ENCODE peak calls at places on chromosomes 2 and 18, in four cellular contexts. I is Peyer's patch, M is gastrocnemius medialis, Z is stomach. D is an unnamed sample. For H3K36me3, the result is how much of the 10 kb centered on the place peaks cover.

GRCh38 chr2:3404495-3404894 is 25.0 kb downstream of the TRAPPC12 start:
- DNase-seq in M (no peak), I (no peak), Z (no peak), D (no peak)

GRCh38 chr2:216632952-216633615 is at the start of gene IGFBP2:
- DNase-seq in M (no peak), Z (peak), I (no peak), D (peak)

GRCh38 chr2:160695402-160696060 is 201.9 kb upstream of the RBMS1 start:
- DNase-seq in M (peak), Z (no peak), I (no peak), D (no peak)

GRCh38 chr18:77520767-77521166 is 271.1 kb downstream of the GALR1 start:
- DNase-seq in I (no peak), M (no peak), Z (no peak), D (no peak)

GRCh38 chr2:43139996-43140621 is 86.3 kb downstream of the ZFP36L2 start:
- DNase-seq in M (no peak), I (peak), Z (no peak), D (no peak)

GRCh38 chr2:150477347-150477746 is 10.1 kb downstream of the RND3 start:
- DNase-seq in I (peak), M (no peak), Z (no peak), D (no peak)

GRCh38 chr2:28296243-28296642 is 96.4 kb upstream of the FOSL2 start:
- DNase-seq in Z (no peak), I (no peak), M (no peak), D (no peak)

GRCh38 chr18:59945544-59945943 is 45.7 kb downstream of the PMAIP1 start:
- DNase-seq in I (no peak), M (no peak), Z (no peak), D (no peak)

GRCh38 chr18:60358516-60358915 is 14.1 kb downstream of the MC4R start:
- DNase-seq in M (no peak), Z (no peak), I (no peak), D (no peak)

GRCh38 chr18:8455661-8456614 is 153.3 kb upstream of the RAB12 start:
- DNase-seq in Z (no peak), M (no peak), I (no peak), D (no peak)

GRCh38 chr2:60581461-60582282 is 28.2 kb upstream of the BCL11A start:
- DNase-seq in I (peak), M (peak), Z (peak), D (peak)

GRCh38 chr2:27855476-27855875 is 34.7 kb downstream of the RBKS start:
- DNase-seq in I (no peak), Z (no peak), M (no peak), D (no peak)

GRCh38 chr2:70140978-70141753 is 49.7 kb downstream of the C2orf42 start:
- DNase-seq in I (peak), M (peak), Z (peak), D (peak)

GRCh38 chr2:74532222-74532621 is 2.5 kb downstream of the HTRA2 start:
- DNase-seq in Z (no peak), M (no peak), I (no peak), D (no peak)

GRCh38 chr18:49031511-49032188 is 80.9 kb upstream of the SMAD7 start:
- DNase-seq in M (no peak), Z (peak), I (no peak), D (no peak)

GRCh38 chr2:137969418-137969765 is 5.1 kb downstream of the HNMT start:
- DNase-seq in I (no peak), M (no peak), Z (peak), D (no peak)

GRCh38 chr2:143856973-143857372 is 662.9 kb downstream of the ZEB2 start:
- DNase-seq in M (no peak), Z (no peak), I (no peak), D (no peak)

GRCh38 chr2:26068602-26069298 is 34.9 kb downstream of the RAB10 start:
- DNase-seq in Z (no peak), I (peak), M (no peak), D (no peak)

GRCh38 chr2:177235855-177236437 is 23.4 kb downstream of the HNRNPA3 start:
- DNase-seq in Z (no peak), I (no peak), M (peak), D (no peak)
- TF ChIP-seq POLR2A in Z (no peak), I (no peak), M (no peak), D (no peak)

GRCh38 chr18:64416990-64417389 is 268.1 kb upstream of the LINC00305 start:
- DNase-seq in I (no peak), M (no peak), Z (no peak), D (no peak)
- H3K36me3 ChIP-seq in I (under half), M (under half), Z (under half), D (under half)

GRCh38 chr2:86225581-86225980 is 26.3 kb downstream of the MRPL35 start:
- DNase-seq in I (peak), M (peak), Z (no peak), D (peak)
- TF ChIP-seq POLR2A in I (no peak), M (no peak), Z (no peak), D (peak)

GRCh38 chr2:215368493-215368809 is 56.6 kb downstream of the ATIC start:
- DNase-seq in M (no peak), Z (no peak), I (no peak), D (no peak)

GRCh38 chr2:215369191-215369760 is 57.4 kb downstream of the ATIC start:
- DNase-seq in M (no peak), Z (no peak), I (no peak), D (no peak)

GRCh38 chr2:215370116-215370965 is 58.5 kb downstream of the ATIC start:
- DNase-seq in M (no peak), Z (no peak), I (no peak), D (no peak)

GRCh38 chr2:215366440-215367032 is 54.7 kb downstream of the ATIC start:
- DNase-seq in I (no peak), M (no peak), Z (no peak), D (no peak)

DNA sequence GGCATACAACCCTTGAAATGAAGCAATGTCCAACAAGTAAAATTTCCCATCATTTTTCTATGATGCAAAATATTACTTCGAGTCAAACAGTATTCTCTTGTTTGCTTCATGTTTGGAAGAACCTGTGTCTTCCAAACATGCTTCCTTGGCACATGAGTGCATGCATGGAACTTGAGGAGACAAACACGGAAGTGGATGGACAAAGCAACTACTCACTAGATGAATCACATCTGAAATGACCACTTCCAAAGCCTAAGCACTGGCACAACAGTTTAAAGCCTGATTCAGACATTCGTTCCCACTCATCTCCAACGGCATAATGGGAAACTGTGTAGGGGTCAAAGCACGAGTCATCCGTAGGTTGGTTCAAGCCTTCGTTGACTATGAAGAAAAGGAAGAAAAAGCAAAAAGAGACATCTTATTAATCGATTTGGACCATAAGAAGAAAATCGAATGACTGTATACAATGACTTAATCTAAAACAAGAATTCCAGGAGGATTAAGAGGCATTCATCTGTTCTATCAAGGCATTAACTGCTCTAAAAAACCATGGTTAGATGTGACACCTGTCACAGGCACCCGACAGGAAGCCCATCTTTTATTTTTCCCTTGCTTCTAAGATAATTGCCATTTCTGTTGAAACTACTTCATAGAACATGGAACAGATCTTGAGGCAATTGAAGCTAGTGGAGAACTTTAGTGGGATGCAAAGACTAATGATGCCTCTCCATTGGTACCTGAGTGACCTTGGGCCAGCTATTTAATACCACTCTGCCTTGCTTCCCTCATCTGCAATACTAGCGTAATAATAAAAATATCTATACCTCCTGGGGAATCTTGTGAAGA is 56.0 kb downstream of the ATIC start:
- DNase-seq in Z (no peak), I (no peak), M (no peak), D (no peak)
- H3K36me3 ChIP-seq in Z (half or more), I (under half), M (under half), D (under half)

GRCh38 chr18:32019251-32019943 is 772 bp downstream of the RNF125 start:
- DNase-seq in I (peak), Z (peak), M (no peak), D (peak)

GRCh38 chr18:32021756-32022564 is 3.3 kb downstream of the RNF125 start:
- DNase-seq in M (no peak), I (no peak), Z (no peak), D (no peak)

GRCh38 chr18:32018331-32019250 is at the start of gene RNF125:
- DNase-seq in Z (peak), M (peak), I (peak), D (peak)
- TF ChIP-seq POLR2A in Z (no peak), M (peak), I (peak), D (peak)

GRCh38 chr2:54599326-54599710 is 124.1 kb upstream of the EML6 start:
- DNase-seq in I (no peak), Z (peak), M (no peak), D (peak)
- H3K36me3 ChIP-seq in I (under half), Z (under half), M (under half), D (under half)

GRCh38 chr2:222653280-222653679 is 2.6 kb downstream of the FARSB start:
- DNase-seq in M (no peak), Z (no peak), I (no peak), D (no peak)

GRCh38 chr2:222656544-222657446 is 903 bp upstream of the FARSB start:
- DNase-seq in Z (no peak), M (no peak), I (no peak), D (peak)

GRCh38 chr2:222655406-222655747 is 515 bp downstream of the FARSB start:
- DNase-seq in M (no peak), I (no peak), Z (no peak), D (no peak)

GRCh38 chr2:222652856-222653255 is 3.0 kb downstream of the FARSB start:
- DNase-seq in Z (no peak), M (no peak), I (peak), D (no peak)

DNA sequence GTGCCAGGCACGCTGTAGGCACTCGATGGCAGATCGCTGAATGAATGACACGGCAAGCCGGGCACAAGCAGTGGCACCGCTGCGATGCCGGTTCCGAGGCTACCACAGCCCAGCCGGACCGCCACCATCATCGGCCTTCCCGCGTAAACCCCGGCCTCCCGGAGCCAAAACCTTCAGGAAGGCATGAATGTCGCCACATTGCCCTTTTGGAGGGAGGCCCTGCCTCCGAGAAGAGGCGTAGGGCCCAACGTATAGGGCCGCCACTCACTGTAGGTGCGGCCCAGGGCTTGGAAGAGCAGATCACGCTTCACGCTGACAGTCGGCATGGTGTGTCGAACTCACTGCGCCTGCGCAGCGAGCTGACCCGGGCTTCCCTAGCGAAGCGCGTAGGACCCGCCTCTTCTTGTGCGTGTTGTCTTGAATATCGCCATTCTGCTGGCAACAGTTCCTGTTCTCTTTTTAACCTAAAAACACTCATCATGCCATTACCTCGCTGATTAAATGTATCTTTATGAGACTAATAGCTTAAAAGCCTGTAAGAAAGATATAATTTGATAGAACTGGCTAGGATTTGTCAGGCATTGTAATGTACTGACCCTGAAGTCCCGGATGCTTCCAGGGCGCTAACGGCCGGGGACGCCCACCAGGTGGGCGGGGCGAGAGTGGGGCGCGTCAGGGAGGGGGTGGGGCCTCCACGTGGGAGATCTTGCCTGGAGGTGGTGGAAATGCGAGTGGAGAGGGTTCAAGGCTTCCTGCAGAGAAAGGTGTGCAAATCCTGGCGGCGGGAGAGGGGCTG is at the start of gene FARSB:
- DNase-seq in Z (peak), I (peak), M (peak), D (peak)
- TF ChIP-seq POLR2A in Z (no peak), I (peak), M (peak), D (peak)

GRCh38 chr2:50049237-50049636 is 894.9 kb upstream of the FSHR start:
- DNase-seq in Z (no peak), I (no peak), M (no peak), D (no peak)

GRCh38 chr2:50051374-50051773 is 897.1 kb upstream of the FSHR start:
- DNase-seq in Z (no peak), M (no peak), I (no peak), D (no peak)
- H3K36me3 ChIP-seq in Z (under half), M (under half), I (under half), D (under half)